ENCODE peak calls at places on chromosomes 1 and 21, in ten cellular contexts. One of them, this sample, is unnamed.

GRCh38 chr1:228096416-228097332 is 6.5 kb downstream of the C1orf35 start:
- DNase-seq in endodermal cell: peak
- DNase-seq in fibroblast of pulmonary artery: no peak
- DNase-seq in NAMALWA: no peak
- DNase-seq in prostate gland: no peak
- DNase-seq in iris pigment epithelial cell: no peak
- DNase-seq in activated T-cell treated with anti-CD3 and anti-CD28 coated beads, Interleukin-2, amount 50 U/mL, for 4 hours: no peak
- DNase-seq in foreskin fibroblast: no peak
- DNase-seq in uterus: no peak
- DNase-seq in stimulated activated CD4-positive, alpha-beta T cell treated with anti-CD3 and anti-CD28 coated beads, Interleukin-4, amount 100 ng/mL, for 48 hours: no peak
- DNase-seq in this sample: no peak

GRCh38 chr21:44749759-44750674 is 38.6 kb upstream of the TSPEAR start:
- DNase-seq in activated T-cell treated with anti-CD3 and anti-CD28 coated beads, Interleukin-2, amount 50 U/mL, for 4 hours: no peak
- DNase-seq in foreskin fibroblast: no peak
- DNase-seq in NAMALWA: no peak
- DNase-seq in stimulated activated CD4-positive, alpha-beta T cell treated with anti-CD3 and anti-CD28 coated beads, Interleukin-4, amount 100 ng/mL, for 48 hours: no peak
- DNase-seq in fibroblast of pulmonary artery: no peak
- DNase-seq in uterus: no peak
- DNase-seq in prostate gland: no peak
- DNase-seq in iris pigment epithelial cell: no peak
- DNase-seq in endodermal cell: no peak
- DNase-seq in this sample: no peak

GRCh38 chr1:201561604-201562003 is 22.7 kb downstream of the NAV1 start:
- DNase-seq in iris pigment epithelial cell: no peak
- DNase-seq in stimulated activated CD4-positive, alpha-beta T cell treated with anti-CD3 and anti-CD28 coated beads, Interleukin-4, amount 100 ng/mL, for 48 hours: no peak
- DNase-seq in NAMALWA: no peak
- DNase-seq in foreskin fibroblast: no peak
- DNase-seq in fibroblast of pulmonary artery: no peak
- DNase-seq in endodermal cell: no peak
- DNase-seq in activated T-cell treated with anti-CD3 and anti-CD28 coated beads, Interleukin-2, amount 50 U/mL, for 4 hours: no peak
- DNase-seq in prostate gland: no peak
- DNase-seq in uterus: no peak
- DNase-seq in this sample: no peak

GRCh38 chr1:231248778-231249177 is 7.8 kb downstream of the GNPAT start:
- DNase-seq in activated T-cell treated with anti-CD3 and anti-CD28 coated beads, Interleukin-2, amount 50 U/mL, for 4 hours: no peak
- DNase-seq in foreskin fibroblast: no peak
- DNase-seq in uterus: no peak
- DNase-seq in iris pigment epithelial cell: no peak
- DNase-seq in prostate gland: no peak
- DNase-seq in NAMALWA: no peak
- DNase-seq in endodermal cell: no peak
- DNase-seq in fibroblast of pulmonary artery: no peak
- DNase-seq in stimulated activated CD4-positive, alpha-beta T cell treated with anti-CD3 and anti-CD28 coated beads, Interleukin-4, amount 100 ng/mL, for 48 hours: no peak
- DNase-seq in this sample: no peak

GRCh38 chr1:225857256-225857655 is 24.9 kb downstream of the TMEM63A start:
- DNase-seq in endodermal cell: no peak
- DNase-seq in uterus: no peak
- DNase-seq in activated T-cell treated with anti-CD3 and anti-CD28 coated beads, Interleukin-2, amount 50 U/mL, for 4 hours: no peak
- DNase-seq in foreskin fibroblast: no peak
- DNase-seq in NAMALWA: no peak
- DNase-seq in stimulated activated CD4-positive, alpha-beta T cell treated with anti-CD3 and anti-CD28 coated beads, Interleukin-4, amount 100 ng/mL, for 48 hours: no peak
- DNase-seq in prostate gland: no peak
- DNase-seq in fibroblast of pulmonary artery: no peak
- DNase-seq in iris pigment epithelial cell: no peak
- DNase-seq in this sample: no peak

GRCh38 chr1:228022571-228023293 is 15.9 kb downstream of the WNT3A start:
- DNase-seq in endodermal cell: peak
- DNase-seq in iris pigment epithelial cell: no peak
- DNase-seq in foreskin fibroblast: no peak
- DNase-seq in uterus: no peak
- DNase-seq in fibroblast of pulmonary artery: no peak
- DNase-seq in prostate gland: no peak
- DNase-seq in activated T-cell treated with anti-CD3 and anti-CD28 coated beads, Interleukin-2, amount 50 U/mL, for 4 hours: peak
- DNase-seq in stimulated activated CD4-positive, alpha-beta T cell treated with anti-CD3 and anti-CD28 coated beads, Interleukin-4, amount 100 ng/mL, for 48 hours: no peak
- DNase-seq in NAMALWA: no peak
- DNase-seq in this sample: no peak

GRCh38 chr1:180956028-180956640 is 43.4 kb downstream of the KIAA1614 start:
- DNase-seq in prostate gland: no peak
- DNase-seq in foreskin fibroblast: no peak
- DNase-seq in iris pigment epithelial cell: no peak
- DNase-seq in endodermal cell: no peak
- DNase-seq in stimulated activated CD4-positive, alpha-beta T cell treated with anti-CD3 and anti-CD28 coated beads, Interleukin-4, amount 100 ng/mL, for 48 hours: no peak
- DNase-seq in uterus: no peak
- DNase-seq in activated T-cell treated with anti-CD3 and anti-CD28 coated beads, Interleukin-2, amount 50 U/mL, for 4 hours: no peak
- DNase-seq in NAMALWA: no peak
- DNase-seq in fibroblast of pulmonary artery: no peak
- DNase-seq in this sample: no peak

GRCh38 chr1:156211243-156211642 is 1.6 kb upstream of the PMF1 start:
- DNase-seq in endodermal cell: no peak
- DNase-seq in iris pigment epithelial cell: no peak
- DNase-seq in uterus: no peak
- DNase-seq in activated T-cell treated with anti-CD3 and anti-CD28 coated beads, Interleukin-2, amount 50 U/mL, for 4 hours: no peak
- DNase-seq in foreskin fibroblast: no peak
- DNase-seq in prostate gland: no peak
- DNase-seq in stimulated activated CD4-positive, alpha-beta T cell treated with anti-CD3 and anti-CD28 coated beads, Interleukin-4, amount 100 ng/mL, for 48 hours: no peak
- DNase-seq in NAMALWA: no peak
- DNase-seq in fibroblast of pulmonary artery: no peak
- DNase-seq in this sample: no peak

GRCh38 chr1:116553386-116554115 is 17.3 kb downstream of the CD58 start:
- DNase-seq in fibroblast of pulmonary artery: no peak
- DNase-seq in stimulated activated CD4-positive, alpha-beta T cell treated with anti-CD3 and anti-CD28 coated beads, Interleukin-4, amount 100 ng/mL, for 48 hours: no peak
- DNase-seq in endodermal cell: peak
- DNase-seq in iris pigment epithelial cell: no peak
- DNase-seq in NAMALWA: no peak
- DNase-seq in activated T-cell treated with anti-CD3 and anti-CD28 coated beads, Interleukin-2, amount 50 U/mL, for 4 hours: no peak
- DNase-seq in foreskin fibroblast: no peak
- DNase-seq in uterus: no peak
- DNase-seq in prostate gland: no peak
- DNase-seq in this sample: no peak

GRCh38 chr1:25803368-25803767 is 3.4 kb downstream of the SELENON start:
- DNase-seq in prostate gland: no peak
- DNase-seq in iris pigment epithelial cell: no peak
- DNase-seq in fibroblast of pulmonary artery: no peak
- DNase-seq in stimulated activated CD4-positive, alpha-beta T cell treated with anti-CD3 and anti-CD28 coated beads, Interleukin-4, amount 100 ng/mL, for 48 hours: no peak
- DNase-seq in uterus: no peak
- DNase-seq in NAMALWA: no peak
- DNase-seq in endodermal cell: no peak
- DNase-seq in activated T-cell treated with anti-CD3 and anti-CD28 coated beads, Interleukin-2, amount 50 U/mL, for 4 hours: no peak
- DNase-seq in foreskin fibroblast: no peak
- DNase-seq in this sample: no peak

GRCh38 chr1:181559142-181559541 is 75.8 kb downstream of the CACNA1E start:
- DNase-seq in foreskin fibroblast: no peak
- DNase-seq in stimulated activated CD4-positive, alpha-beta T cell treated with anti-CD3 and anti-CD28 coated beads, Interleukin-4, amount 100 ng/mL, for 48 hours: no peak
- DNase-seq in prostate gland: no peak
- DNase-seq in activated T-cell treated with anti-CD3 and anti-CD28 coated beads, Interleukin-2, amount 50 U/mL, for 4 hours: no peak
- DNase-seq in NAMALWA: no peak
- DNase-seq in iris pigment epithelial cell: no peak
- DNase-seq in uterus: no peak
- DNase-seq in endodermal cell: no peak
- DNase-seq in fibroblast of pulmonary artery: no peak
- DNase-seq in this sample: no peak

GRCh38 chr1:157105988-157106812 is 6.6 kb upstream of the ETV3L start:
- DNase-seq in NAMALWA: peak
- DNase-seq in fibroblast of pulmonary artery: peak
- DNase-seq in foreskin fibroblast: peak
- DNase-seq in prostate gland: no peak
- DNase-seq in stimulated activated CD4-positive, alpha-beta T cell treated with anti-CD3 and anti-CD28 coated beads, Interleukin-4, amount 100 ng/mL, for 48 hours: peak
- DNase-seq in activated T-cell treated with anti-CD3 and anti-CD28 coated beads, Interleukin-2, amount 50 U/mL, for 4 hours: no peak
- DNase-seq in uterus: no peak
- DNase-seq in iris pigment epithelial cell: peak
- DNase-seq in endodermal cell: no peak
- DNase-seq in this sample: no peak

GRCh38 chr1:66231162-66232077 is 302.5 kb upstream of the SGIP1 start:
- DNase-seq in NAMALWA: no peak
- DNase-seq in fibroblast of pulmonary artery: peak
- DNase-seq in activated T-cell treated with anti-CD3 and anti-CD28 coated beads, Interleukin-2, amount 50 U/mL, for 4 hours: no peak
- DNase-seq in foreskin fibroblast: peak
- DNase-seq in uterus: no peak
- DNase-seq in endodermal cell: no peak
- DNase-seq in iris pigment epithelial cell: no peak
- DNase-seq in prostate gland: no peak
- DNase-seq in stimulated activated CD4-positive, alpha-beta T cell treated with anti-CD3 and anti-CD28 coated beads, Interleukin-4, amount 100 ng/mL, for 48 hours: no peak
- DNase-seq in this sample: no peak

GRCh38 chr21:37712204-37712934 is 203.9 kb downstream of the KCNJ6 start:
- DNase-seq in iris pigment epithelial cell: peak
- DNase-seq in fibroblast of pulmonary artery: peak
- DNase-seq in uterus: peak
- DNase-seq in prostate gland: peak
- DNase-seq in activated T-cell treated with anti-CD3 and anti-CD28 coated beads, Interleukin-2, amount 50 U/mL, for 4 hours: no peak
- DNase-seq in stimulated activated CD4-positive, alpha-beta T cell treated with anti-CD3 and anti-CD28 coated beads, Interleukin-4, amount 100 ng/mL, for 48 hours: peak
- DNase-seq in endodermal cell: peak
- DNase-seq in foreskin fibroblast: peak
- DNase-seq in NAMALWA: peak
- DNase-seq in this sample: no peak

GRCh38 chr1:209661081-209661480 is 8.9 kb upstream of the LAMB3 start:
- DNase-seq in activated T-cell treated with anti-CD3 and anti-CD28 coated beads, Interleukin-2, amount 50 U/mL, for 4 hours: no peak
- DNase-seq in prostate gland: no peak
- DNase-seq in stimulated activated CD4-positive, alpha-beta T cell treated with anti-CD3 and anti-CD28 coated beads, Interleukin-4, amount 100 ng/mL, for 48 hours: no peak
- DNase-seq in iris pigment epithelial cell: no peak
- DNase-seq in foreskin fibroblast: no peak
- DNase-seq in uterus: no peak
- DNase-seq in NAMALWA: no peak
- DNase-seq in endodermal cell: no peak
- DNase-seq in fibroblast of pulmonary artery: no peak
- DNase-seq in this sample: no peak

GRCh38 chr1:187638733-187639132 is 810.0 kb downstream of the PLA2G4A start:
- DNase-seq in uterus: no peak
- DNase-seq in prostate gland: no peak
- DNase-seq in stimulated activated CD4-positive, alpha-beta T cell treated with anti-CD3 and anti-CD28 coated beads, Interleukin-4, amount 100 ng/mL, for 48 hours: no peak
- DNase-seq in NAMALWA: no peak
- DNase-seq in endodermal cell: no peak
- DNase-seq in fibroblast of pulmonary artery: no peak
- DNase-seq in activated T-cell treated with anti-CD3 and anti-CD28 coated beads, Interleukin-2, amount 50 U/mL, for 4 hours: no peak
- DNase-seq in foreskin fibroblast: no peak
- DNase-seq in iris pigment epithelial cell: no peak
- DNase-seq in this sample: no peak

GRCh38 chr1:77620273-77620672 is 62.2 kb downstream of the ZZZ3 start:
- DNase-seq in prostate gland: no peak
- DNase-seq in stimulated activated CD4-positive, alpha-beta T cell treated with anti-CD3 and anti-CD28 coated beads, Interleukin-4, amount 100 ng/mL, for 48 hours: no peak
- DNase-seq in uterus: no peak
- DNase-seq in activated T-cell treated with anti-CD3 and anti-CD28 coated beads, Interleukin-2, amount 50 U/mL, for 4 hours: no peak
- DNase-seq in iris pigment epithelial cell: no peak
- DNase-seq in NAMALWA: no peak
- DNase-seq in endodermal cell: no peak
- DNase-seq in foreskin fibroblast: no peak
- DNase-seq in fibroblast of pulmonary artery: no peak
- DNase-seq in this sample: no peak

GRCh38 chr21:26784974-26785373 is 60.2 kb downstream of the ADAMTS1 start:
- DNase-seq in uterus: peak
- DNase-seq in activated T-cell treated with anti-CD3 and anti-CD28 coated beads, Interleukin-2, amount 50 U/mL, for 4 hours: no peak
- DNase-seq in iris pigment epithelial cell: no peak
- DNase-seq in fibroblast of pulmonary artery: no peak
- DNase-seq in prostate gland: no peak
- DNase-seq in NAMALWA: no peak
- DNase-seq in foreskin fibroblast: no peak
- DNase-seq in endodermal cell: no peak
- DNase-seq in stimulated activated CD4-positive, alpha-beta T cell treated with anti-CD3 and anti-CD28 coated beads, Interleukin-4, amount 100 ng/mL, for 48 hours: no peak
- DNase-seq in this sample: no peak

GRCh38 chr1:10253755-10254154 is 43.4 kb downstream of the KIF1B start:
- DNase-seq in prostate gland: no peak
- DNase-seq in endodermal cell: no peak
- DNase-seq in fibroblast of pulmonary artery: peak
- DNase-seq in activated T-cell treated with anti-CD3 and anti-CD28 coated beads, Interleukin-2, amount 50 U/mL, for 4 hours: no peak
- DNase-seq in foreskin fibroblast: peak
- DNase-seq in iris pigment epithelial cell: peak
- DNase-seq in uterus: no peak
- DNase-seq in stimulated activated CD4-positive, alpha-beta T cell treated with anti-CD3 and anti-CD28 coated beads, Interleukin-4, amount 100 ng/mL, for 48 hours: no peak
- DNase-seq in NAMALWA: peak
- DNase-seq in this sample: no peak

GRCh38 chr1:151494741-151495281 is 16.4 kb upstream of the CGN start:
- DNase-seq in uterus: no peak
- DNase-seq in iris pigment epithelial cell: peak
- DNase-seq in stimulated activated CD4-positive, alpha-beta T cell treated with anti-CD3 and anti-CD28 coated beads, Interleukin-4, amount 100 ng/mL, for 48 hours: no peak
- DNase-seq in fibroblast of pulmonary artery: peak
- DNase-seq in activated T-cell treated with anti-CD3 and anti-CD28 coated beads, Interleukin-2, amount 50 U/mL, for 4 hours: no peak
- DNase-seq in foreskin fibroblast: peak
- DNase-seq in prostate gland: no peak
- DNase-seq in NAMALWA: no peak
- DNase-seq in endodermal cell: peak
- DNase-seq in this sample: no peak

GRCh38 chr1:242030071-242030470 is 31.2 kb upstream of the MAP1LC3C start:
- DNase-seq in iris pigment epithelial cell: peak
- DNase-seq in uterus: no peak
- DNase-seq in endodermal cell: no peak
- DNase-seq in prostate gland: no peak
- DNase-seq in fibroblast of pulmonary artery: no peak
- DNase-seq in stimulated activated CD4-positive, alpha-beta T cell treated with anti-CD3 and anti-CD28 coated beads, Interleukin-4, amount 100 ng/mL, for 48 hours: no peak
- DNase-seq in activated T-cell treated with anti-CD3 and anti-CD28 coated beads, Interleukin-2, amount 50 U/mL, for 4 hours: no peak
- DNase-seq in foreskin fibroblast: no peak
- DNase-seq in NAMALWA: no peak
- DNase-seq in this sample: no peak

GRCh38 chr1:200035397-200035955 is 8.0 kb downstream of the NR5A2 start:
- DNase-seq in iris pigment epithelial cell: peak
- DNase-seq in stimulated activated CD4-positive, alpha-beta T cell treated with anti-CD3 and anti-CD28 coated beads, Interleukin-4, amount 100 ng/mL, for 48 hours: no peak
- DNase-seq in NAMALWA: no peak
- DNase-seq in activated T-cell treated with anti-CD3 and anti-CD28 coated beads, Interleukin-2, amount 50 U/mL, for 4 hours: no peak
- DNase-seq in uterus: no peak
- DNase-seq in foreskin fibroblast: peak
- DNase-seq in endodermal cell: peak
- DNase-seq in fibroblast of pulmonary artery: no peak
- DNase-seq in prostate gland: no peak
- DNase-seq in this sample: no peak

GRCh38 chr1:37692834-37693175 is 489 bp downstream of the CDCA8 start:
- DNase-seq in prostate gland: peak
- DNase-seq in activated T-cell treated with anti-CD3 and anti-CD28 coated beads, Interleukin-2, amount 50 U/mL, for 4 hours: no peak
- DNase-seq in endodermal cell: no peak
- DNase-seq in uterus: peak
- DNase-seq in fibroblast of pulmonary artery: no peak
- DNase-seq in foreskin fibroblast: no peak
- DNase-seq in stimulated activated CD4-positive, alpha-beta T cell treated with anti-CD3 and anti-CD28 coated beads, Interleukin-4, amount 100 ng/mL, for 48 hours: peak
- DNase-seq in NAMALWA: no peak
- DNase-seq in iris pigment epithelial cell: peak
- DNase-seq in this sample: no peak

GRCh38 chr1:63320024-63320799 is 2.2 kb upstream of the FOXD3 start:
- DNase-seq in prostate gland: no peak
- DNase-seq in iris pigment epithelial cell: no peak
- DNase-seq in activated T-cell treated with anti-CD3 and anti-CD28 coated beads, Interleukin-2, amount 50 U/mL, for 4 hours: no peak
- DNase-seq in NAMALWA: no peak
- DNase-seq in uterus: no peak
- DNase-seq in endodermal cell: peak
- DNase-seq in foreskin fibroblast: peak
- DNase-seq in fibroblast of pulmonary artery: no peak
- DNase-seq in stimulated activated CD4-positive, alpha-beta T cell treated with anti-CD3 and anti-CD28 coated beads, Interleukin-4, amount 100 ng/mL, for 48 hours: no peak
- DNase-seq in this sample: no peak

GRCh38 chr1:27602510-27603319 is 1.2 kb downstream of the AHDC1 start:
- DNase-seq in foreskin fibroblast: peak
- DNase-seq in fibroblast of pulmonary artery: no peak
- DNase-seq in iris pigment epithelial cell: peak
- DNase-seq in uterus: peak
- DNase-seq in stimulated activated CD4-positive, alpha-beta T cell treated with anti-CD3 and anti-CD28 coated beads, Interleukin-4, amount 100 ng/mL, for 48 hours: no peak
- DNase-seq in activated T-cell treated with anti-CD3 and anti-CD28 coated beads, Interleukin-2, amount 50 U/mL, for 4 hours: peak
- DNase-seq in endodermal cell: peak
- DNase-seq in NAMALWA: peak
- DNase-seq in prostate gland: peak
- DNase-seq in this sample: peak

This sample was measured in T-helper 17 cell.